ENCODE peak calls at places on chromosomes 11 and 22, in ten cellular contexts. T, D, P, K, R, Q, M, S, X and U are unnamed samples.

GRCh38 chr11:44351898-44352498 is 42.1 kb upstream of the ALX4 start:
- DNase-seq in T (no peak), D (no peak), P (no peak), K (no peak), R (no peak), Q (no peak), M (no peak), S (no peak), X (no peak), U (no peak)

GRCh38 chr11:13333456-13333957 is 55.9 kb downstream of the BMAL1 start:
- DNase-seq in T (no peak), D (no peak), P (no peak), K (no peak), R (no peak), Q (no peak), M (peak), S (no peak), X (peak), U (no peak)

GRCh38 chr11:2990617-2991476 is 1.3 kb downstream of the NAP1L4 start:
- DNase-seq in T (peak), D (no peak), P (peak), K (no peak), R (no peak), Q (no peak), M (peak), S (no peak), X (peak), U (no peak)

GRCh38 chr11:63813563-63814382 is 517 bp downstream of the SPINDOC start:
- DNase-seq in T (peak), D (no peak), P (peak), K (peak), R (no peak), Q (no peak), M (peak), S (no peak), X (peak), U (peak)

GRCh38 chr11:79262221-79262620 is 178.6 kb downstream of the TENM4 start:
- DNase-seq in T (no peak), D (no peak), P (no peak), K (no peak), R (no peak), Q (no peak), M (no peak), S (no peak), X (no peak), U (no peak)

GRCh38 chr11:46896719-46897406 is 21.5 kb downstream of the LRP4 start:
- DNase-seq in T (peak), D (no peak), P (peak), K (peak), R (no peak), Q (no peak), M (no peak), S (no peak), X (no peak), U (no peak)

GRCh38 chr11:17529814-17530162 is 14.4 kb downstream of the USH1C start:
- DNase-seq in T (no peak), D (no peak), P (no peak), K (no peak), R (no peak), Q (no peak), M (no peak), S (no peak), X (no peak), U (no peak)

GRCh38 chr11:78472905-78473304 is 55.3 kb upstream of the GAB2 start:
- DNase-seq in T (no peak), D (no peak), P (no peak), K (no peak), R (no peak), Q (no peak), M (no peak), S (no peak), X (no peak), U (no peak)

GRCh38 chr22:42138972-42139371 is 8.4 kb upstream of the CYP2D6 start:
- DNase-seq in T (no peak), D (no peak), P (no peak), K (no peak), R (no peak), Q (no peak), M (no peak), S (no peak), X (no peak), U (no peak)

GRCh38 chr11:32052218-32052617 is 38.7 kb upstream of the RCN1 start:
- DNase-seq in T (peak), D (peak), P (peak), K (peak), R (no peak), Q (peak), M (peak), S (peak), X (peak), U (no peak)

GRCh38 chr11:128725630-128726461 is 32.0 kb downstream of the FLI1 start:
- DNase-seq in T (peak), D (no peak), P (no peak), K (no peak), R (no peak), Q (peak), M (no peak), S (peak), X (peak), U (peak)

GRCh38 chr11:363948-364761 is 5.1 kb upstream of the B4GALNT4 start:
- DNase-seq in T (peak), D (peak), P (no peak), K (no peak), R (no peak), Q (peak), M (peak), S (no peak), X (peak), U (peak)

GRCh38 chr11:12724301-12725046 is 50.3 kb downstream of the TEAD1 start:
- DNase-seq in T (no peak), D (peak), P (no peak), K (peak), R (no peak), Q (no peak), M (peak), S (peak), X (peak), U (no peak)

GRCh38 chr11:134238956-134239355 is 14.2 kb downstream of the THYN1 start:
- DNase-seq in T (no peak), D (no peak), P (no peak), K (no peak), R (no peak), Q (no peak), M (no peak), S (no peak), X (no peak), U (no peak)

GRCh38 chr11:131841028-131841427 is 470.6 kb downstream of the NTM start:
- DNase-seq in T (no peak), D (no peak), P (no peak), K (no peak), R (no peak), Q (no peak), M (no peak), S (no peak), X (no peak), U (no peak)

GRCh38 chr11:74820763-74821162 is 72.1 kb downstream of the RNF169 start:
- DNase-seq in T (no peak), D (no peak), P (no peak), K (peak), R (peak), Q (no peak), M (no peak), S (peak), X (no peak), U (no peak)

GRCh38 chr11:67674442-67674871 is at the start of gene ALDH3B2:
- DNase-seq in T (no peak), D (no peak), P (no peak), K (no peak), R (peak), Q (no peak), M (peak), S (no peak), X (no peak), U (no peak)

GRCh38 chr11:65112551-65113360 is 1.1 kb downstream of the TM7SF2 start:
- DNase-seq in T (peak), D (peak), P (peak), K (no peak), R (no peak), Q (peak), M (peak), S (no peak), X (peak), U (peak)

GRCh38 chr11:49424136-49424535 is 215.7 kb upstream of the FOLH1 start:
- DNase-seq in T (no peak), D (no peak), P (no peak), K (no peak), R (no peak), Q (no peak), M (no peak), S (no peak), X (no peak), U (no peak)

GRCh38 chr22:22823126-22823804 is 64.4 kb upstream of the IGLL5 start:
- DNase-seq in T (peak), D (no peak), P (no peak), K (no peak), R (no peak), Q (no peak), M (no peak), S (no peak), X (no peak), U (no peak)

GRCh38 chr11:17991799-17992433 is 20.9 kb downstream of the SERGEF start:
- DNase-seq in T (peak), D (no peak), P (peak), K (no peak), R (no peak), Q (peak), M (peak), S (peak), X (peak), U (no peak)

GRCh38 chr11:12979928-12980689 is 29.0 kb upstream of the RASSF10 start:
- DNase-seq in T (no peak), D (no peak), P (no peak), K (no peak), R (no peak), Q (no peak), M (no peak), S (no peak), X (no peak), U (no peak)

GRCh38 chr11:83957038-83957900 is 671.1 kb upstream of the CCDC90B start:
- DNase-seq in T (no peak), D (no peak), P (no peak), K (no peak), R (no peak), Q (no peak), M (no peak), S (no peak), X (no peak), U (no peak)

GRCh38 chr11:102831128-102831708 is 12.2 kb downstream of the MMP3 start:
- DNase-seq in T (no peak), D (peak), P (peak), K (peak), R (no peak), Q (no peak), M (peak), S (no peak), X (peak), U (no peak)

GRCh38 chr11:120442031-120442430 is 69.5 kb upstream of the GRIK4 start:
- DNase-seq in T (no peak), D (no peak), P (no peak), K (no peak), R (no peak), Q (no peak), M (no peak), S (no peak), X (no peak), U (no peak)

GRCh38 chr11:5488798-5489399 is 414 bp downstream of the OR52D1 start:
- DNase-seq in T (no peak), D (no peak), P (no peak), K (no peak), R (no peak), Q (no peak), M (no peak), S (no peak), X (no peak), U (no peak)

GRCh38 chr22:46684706-46685105 is 53.3 kb downstream of the CERK start:
- DNase-seq in T (peak), D (no peak), P (peak), K (no peak), R (no peak), Q (no peak), M (no peak), S (no peak), X (peak), U (peak)
- TF ChIP-seq CTCF in T (no peak), D (no peak), P (no peak), K (no peak), R (no peak), Q (no peak), M (no peak), S (no peak), X (no peak), U (no peak)

DNA sequence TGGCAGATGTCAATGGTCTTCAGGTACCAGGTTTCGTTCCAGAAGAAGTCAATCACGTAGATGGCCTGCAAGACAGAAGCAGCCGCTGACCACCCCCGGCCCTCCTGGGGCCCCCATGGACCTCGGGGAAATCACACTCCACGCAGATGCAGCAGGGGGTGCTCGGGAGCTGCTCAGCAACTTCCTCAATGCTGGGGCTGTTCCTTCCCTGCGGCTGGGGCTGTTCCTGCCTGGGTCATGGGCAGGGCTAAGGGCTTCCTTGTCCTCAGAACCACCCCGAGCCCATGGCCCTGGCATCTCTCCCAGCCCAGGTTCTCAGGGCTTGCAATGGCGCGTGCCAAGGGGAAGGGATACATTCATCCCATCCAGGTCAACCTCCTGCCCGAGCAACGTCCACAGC is 10.3 kb downstream of the DHCR7 start:
- DNase-seq in T (no peak), D (no peak), P (no peak), K (no peak), R (no peak), Q (no peak), M (no peak), S (no peak), X (no peak), U (no peak)
- TF ChIP-seq CTCF in T (no peak), D (peak), P (no peak), K (no peak), R (no peak), Q (no peak), M (no peak), S (no peak), X (no peak), U (no peak)

DNA sequence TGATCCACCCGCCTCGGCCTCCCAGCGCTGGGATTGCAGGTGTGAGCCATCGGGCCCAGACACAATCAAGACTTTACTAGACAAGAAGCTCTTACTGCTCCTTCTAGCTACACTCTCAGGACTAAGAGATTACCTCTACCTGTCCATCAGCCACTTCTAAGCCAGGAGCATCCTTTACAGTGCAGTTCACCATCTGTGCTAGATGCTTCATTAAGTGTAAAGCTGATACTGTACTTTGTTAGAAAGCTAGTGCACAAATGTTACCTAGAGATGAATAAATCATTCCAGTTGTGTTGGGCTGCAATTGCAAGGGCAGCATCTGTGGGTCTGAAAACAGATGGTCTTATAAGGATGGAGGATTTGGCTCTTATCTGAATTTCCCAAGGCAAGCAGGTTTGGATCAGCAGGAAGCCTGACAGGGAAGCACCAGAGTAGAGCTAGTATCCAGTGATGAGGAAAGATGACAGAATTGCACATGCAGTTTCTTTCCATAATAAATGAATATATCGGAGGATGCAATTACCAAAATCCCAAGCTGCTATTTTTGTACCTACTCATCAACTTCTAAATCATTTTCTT is 58.3 kb downstream of the FAM168A start:
- DNase-seq in T (no peak), D (no peak), P (no peak), K (no peak), R (no peak), Q (no peak), M (no peak), S (no peak), X (no peak), U (no peak)
- TF ChIP-seq CTCF in T (no peak), D (no peak), P (no peak), K (no peak), R (no peak), Q (no peak), M (no peak), S (no peak), X (no peak), U (no peak)

GRCh38 chr11:27203077-27203476 is 159.9 kb downstream of the CCDC34 start:
- DNase-seq in T (no peak), D (no peak), P (no peak), K (no peak), R (no peak), Q (no peak), M (peak), S (no peak), X (no peak), U (no peak)

GRCh38 chr11:27205779-27206549 is 157.1 kb downstream of the CCDC34 start:
- DNase-seq in T (no peak), D (no peak), P (no peak), K (no peak), R (no peak), Q (no peak), M (peak), S (no peak), X (no peak), U (no peak)

GRCh38 chr11:27207025-27207650 is 155.9 kb downstream of the CCDC34 start:
- DNase-seq in T (no peak), D (no peak), P (no peak), K (no peak), R (no peak), Q (no peak), M (no peak), S (no peak), X (no peak), U (no peak)

GRCh38 chr11:27205269-27205668 is 157.7 kb downstream of the CCDC34 start:
- DNase-seq in T (no peak), D (no peak), P (no peak), K (no peak), R (no peak), Q (no peak), M (peak), S (no peak), X (no peak), U (no peak)

GRCh38 chr11:27204527-27204926 is 158.5 kb downstream of the CCDC34 start:
- DNase-seq in T (peak), D (peak), P (no peak), K (no peak), R (no peak), Q (no peak), M (peak), S (no peak), X (peak), U (no peak)
- TF ChIP-seq CTCF in T (peak), D (peak), P (no peak), K (peak), R (no peak), Q (no peak), M (peak), S (peak), X (peak), U (no peak)